ENCODE peak calls at places on chromosomes 12 and 14, in nine cellular contexts. One of them, this sample, is unnamed.

GRCh38 chr12:12107678-12108077 is 36.9 kb downstream of the BCL2L14 start:
- DNase-seq in heart left ventricle: no peak
- DNase-seq in GM13977: no peak
- DNase-seq in PC-3: no peak
- DNase-seq in thoracic aorta: no peak
- DNase-seq in mesothelial cell of epicardium: no peak
- DNase-seq in HFF-Myc: no peak
- DNase-seq in mammary epithelial cell: no peak
- DNase-seq in progenitor cell of endocrine pancreas: no peak
- DNase-seq in this sample: no peak

GRCh38 chr14:105439710-105440553 is 20.3 kb downstream of the MTA1 start:
- DNase-seq in mammary epithelial cell: peak; percentile 29
- DNase-seq in mesothelial cell of epicardium: no peak
- DNase-seq in thoracic aorta: no peak
- DNase-seq in PC-3: no peak
- DNase-seq in GM13977: no peak
- DNase-seq in HFF-Myc: no peak
- DNase-seq in progenitor cell of endocrine pancreas: no peak
- DNase-seq in heart left ventricle: no peak
- DNase-seq in this sample: no peak

GRCh38 chr12:79858518-79858917 is 76.4 kb downstream of the PPP1R12A start:
- DNase-seq in GM13977: no peak
- DNase-seq in PC-3: no peak
- DNase-seq in mammary epithelial cell: no peak
- DNase-seq in progenitor cell of endocrine pancreas: no peak
- DNase-seq in heart left ventricle: no peak
- DNase-seq in HFF-Myc: no peak
- DNase-seq in mesothelial cell of epicardium: no peak
- DNase-seq in thoracic aorta: no peak
- DNase-seq in this sample: peak; percentile 19

GRCh38 chr12:64580681-64581080 is 29.6 kb upstream of the RASSF3 start:
- DNase-seq in mesothelial cell of epicardium: no peak
- DNase-seq in thoracic aorta: no peak
- DNase-seq in HFF-Myc: no peak
- DNase-seq in heart left ventricle: no peak
- DNase-seq in mammary epithelial cell: no peak
- DNase-seq in progenitor cell of endocrine pancreas: no peak
- DNase-seq in GM13977: no peak
- DNase-seq in PC-3: no peak
- DNase-seq in this sample: no peak

GRCh38 chr12:102406033-102406584 is 74.3 kb downstream of the IGF1 start:
- DNase-seq in PC-3: no peak
- DNase-seq in GM13977: no peak
- DNase-seq in mammary epithelial cell: peak; percentile 66
- DNase-seq in thoracic aorta: no peak
- DNase-seq in HFF-Myc: peak; percentile 40
- DNase-seq in progenitor cell of endocrine pancreas: no peak
- DNase-seq in mesothelial cell of epicardium: no peak
- DNase-seq in heart left ventricle: peak; percentile 43
- DNase-seq in this sample: no peak

GRCh38 chr14:51474854-51475253 is 176.9 kb upstream of the FRMD6 start:
- DNase-seq in PC-3: no peak
- DNase-seq in mesothelial cell of epicardium: no peak
- DNase-seq in HFF-Myc: no peak
- DNase-seq in heart left ventricle: no peak
- DNase-seq in GM13977: no peak
- DNase-seq in progenitor cell of endocrine pancreas: no peak
- DNase-seq in thoracic aorta: no peak
- DNase-seq in mammary epithelial cell: no peak
- DNase-seq in this sample: no peak

GRCh38 chr14:97878727-97879126 is 1081.5 kb downstream of the VRK1 start:
- DNase-seq in progenitor cell of endocrine pancreas: no peak
- DNase-seq in HFF-Myc: no peak
- DNase-seq in GM13977: no peak
- DNase-seq in PC-3: peak; percentile 49
- DNase-seq in thoracic aorta: no peak
- DNase-seq in mammary epithelial cell: no peak
- DNase-seq in mesothelial cell of epicardium: no peak
- DNase-seq in heart left ventricle: peak; percentile 34
- DNase-seq in this sample: no peak

GRCh38 chr12:47824629-47825028 is 4.9 kb upstream of the HDAC7 start:
- DNase-seq in mesothelial cell of epicardium: no peak
- DNase-seq in thoracic aorta: no peak
- DNase-seq in mammary epithelial cell: no peak
- DNase-seq in progenitor cell of endocrine pancreas: no peak
- DNase-seq in PC-3: no peak
- DNase-seq in heart left ventricle: no peak
- DNase-seq in HFF-Myc: no peak
- DNase-seq in GM13977: no peak
- DNase-seq in this sample: no peak

GRCh38 chr14:75277000-75277795 is 1.4 kb upstream of the FOS start:
- DNase-seq in thoracic aorta: peak; percentile 85
- DNase-seq in HFF-Myc: no peak
- DNase-seq in mammary epithelial cell: peak; percentile 88
- DNase-seq in GM13977: peak; percentile 81
- DNase-seq in mesothelial cell of epicardium: peak; percentile 74
- DNase-seq in progenitor cell of endocrine pancreas: peak; percentile 52
- DNase-seq in PC-3: peak; percentile 74
- DNase-seq in heart left ventricle: peak; percentile 95
- DNase-seq in this sample: peak; percentile 92

GRCh38 chr12:95624544-95624943 is 73.3 kb upstream of the USP44 start:
- DNase-seq in HFF-Myc: no peak
- DNase-seq in PC-3: no peak
- DNase-seq in mesothelial cell of epicardium: no peak
- DNase-seq in GM13977: no peak
- DNase-seq in heart left ventricle: no peak
- DNase-seq in progenitor cell of endocrine pancreas: no peak
- DNase-seq in thoracic aorta: no peak
- DNase-seq in mammary epithelial cell: peak; percentile 42
- DNase-seq in this sample: no peak

GRCh38 chr12:47082963-47083621 is 3.3 kb upstream of the AMIGO2 start:
- DNase-seq in GM13977: no peak
- DNase-seq in heart left ventricle: no peak
- DNase-seq in HFF-Myc: peak; percentile 69
- DNase-seq in progenitor cell of endocrine pancreas: no peak
- DNase-seq in mesothelial cell of epicardium: no peak
- DNase-seq in mammary epithelial cell: peak; percentile 92
- DNase-seq in thoracic aorta: no peak
- DNase-seq in PC-3: peak; percentile 96
- DNase-seq in this sample: peak; percentile 95

GRCh38 chr12:122942609-122943008 is 23.7 kb downstream of the ABCB9 start:
- DNase-seq in HFF-Myc: no peak
- DNase-seq in thoracic aorta: no peak
- DNase-seq in progenitor cell of endocrine pancreas: no peak
- DNase-seq in heart left ventricle: no peak
- DNase-seq in GM13977: no peak
- DNase-seq in mammary epithelial cell: no peak
- DNase-seq in PC-3: no peak
- DNase-seq in mesothelial cell of epicardium: no peak
- DNase-seq in this sample: peak; percentile 5

GRCh38 chr12:27305673-27306504 is 26.7 kb upstream of the BMAL2 start:
- DNase-seq in mesothelial cell of epicardium: no peak
- DNase-seq in mammary epithelial cell: no peak
- DNase-seq in HFF-Myc: no peak
- DNase-seq in GM13977: peak; percentile 17
- DNase-seq in thoracic aorta: no peak
- DNase-seq in heart left ventricle: no peak
- DNase-seq in PC-3: peak; percentile 84
- DNase-seq in progenitor cell of endocrine pancreas: no peak
- DNase-seq in this sample: peak; percentile 22

GRCh38 chr12:109842021-109842420 is 8.8 kb upstream of the TRPV4 start:
- DNase-seq in PC-3: no peak
- DNase-seq in mesothelial cell of epicardium: no peak
- DNase-seq in progenitor cell of endocrine pancreas: no peak
- DNase-seq in heart left ventricle: no peak
- DNase-seq in thoracic aorta: no peak
- DNase-seq in HFF-Myc: no peak
- DNase-seq in GM13977: no peak
- DNase-seq in mammary epithelial cell: no peak
- DNase-seq in this sample: no peak
- TF ChIP-seq CTCF in PC-3: no peak
- TF ChIP-seq CTCF in mesothelial cell of epicardium: no peak
- TF ChIP-seq CTCF in progenitor cell of endocrine pancreas: no peak
- TF ChIP-seq CTCF in heart left ventricle: no peak
- TF ChIP-seq CTCF in thoracic aorta: no peak
- TF ChIP-seq CTCF in HFF-Myc: no peak
- TF ChIP-seq CTCF in GM13977: no peak
- TF ChIP-seq CTCF in mammary epithelial cell: no peak
- TF ChIP-seq CTCF in this sample: peak; percentile 26

GRCh38 chr14:102159841-102160240 is 20.1 kb downstream of the WDR20 start:
- DNase-seq in thoracic aorta: no peak
- DNase-seq in GM13977: no peak
- DNase-seq in PC-3: no peak
- DNase-seq in mammary epithelial cell: no peak
- DNase-seq in heart left ventricle: no peak
- DNase-seq in progenitor cell of endocrine pancreas: no peak
- DNase-seq in HFF-Myc: no peak
- DNase-seq in mesothelial cell of epicardium: no peak
- DNase-seq in this sample: no peak

GRCh38 chr14:102155150-102155549 is 15.5 kb downstream of the WDR20 start:
- DNase-seq in thoracic aorta: no peak
- DNase-seq in HFF-Myc: no peak
- DNase-seq in progenitor cell of endocrine pancreas: no peak
- DNase-seq in mammary epithelial cell: no peak
- DNase-seq in PC-3: no peak
- DNase-seq in heart left ventricle: no peak
- DNase-seq in mesothelial cell of epicardium: no peak
- DNase-seq in GM13977: no peak
- DNase-seq in this sample: peak; percentile 19

GRCh38 chr14:102154121-102154520 is 14.4 kb downstream of the WDR20 start:
- DNase-seq in heart left ventricle: no peak
- DNase-seq in mammary epithelial cell: no peak
- DNase-seq in progenitor cell of endocrine pancreas: no peak
- DNase-seq in HFF-Myc: no peak
- DNase-seq in PC-3: no peak
- DNase-seq in GM13977: no peak
- DNase-seq in thoracic aorta: no peak
- DNase-seq in mesothelial cell of epicardium: no peak
- DNase-seq in this sample: no peak

GRCh38 chr14:102158797-102159196 is 19.1 kb downstream of the WDR20 start:
- DNase-seq in PC-3: no peak
- DNase-seq in progenitor cell of endocrine pancreas: no peak
- DNase-seq in mammary epithelial cell: no peak
- DNase-seq in thoracic aorta: no peak
- DNase-seq in mesothelial cell of epicardium: no peak
- DNase-seq in GM13977: no peak
- DNase-seq in HFF-Myc: no peak
- DNase-seq in heart left ventricle: no peak
- DNase-seq in this sample: no peak

DNA sequence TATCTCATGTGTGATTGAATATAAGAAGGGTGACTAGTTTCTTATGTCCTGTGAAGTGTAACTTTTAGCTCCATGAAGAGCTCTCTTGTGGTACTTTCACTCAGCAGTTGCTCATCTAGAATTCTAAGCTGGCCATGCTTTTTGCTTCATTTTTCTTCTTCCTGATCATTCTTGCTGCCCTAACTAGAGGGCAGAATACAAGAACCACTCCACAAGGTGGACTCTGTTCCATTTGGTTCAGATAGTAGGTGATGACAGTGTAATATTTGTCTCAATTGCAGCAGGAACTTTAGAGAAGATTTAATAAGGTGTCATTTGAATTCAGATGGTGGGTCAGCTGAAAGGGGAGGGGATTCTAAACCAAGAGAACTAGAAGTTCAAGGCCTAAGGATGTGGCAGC is 17.6 kb downstream of the WDR20 start:
- DNase-seq in GM13977: no peak
- DNase-seq in progenitor cell of endocrine pancreas: no peak
- DNase-seq in thoracic aorta: no peak
- DNase-seq in HFF-Myc: no peak
- DNase-seq in mammary epithelial cell: no peak
- DNase-seq in mesothelial cell of epicardium: no peak
- DNase-seq in PC-3: no peak
- DNase-seq in heart left ventricle: no peak
- DNase-seq in this sample: no peak
- TF ChIP-seq CTCF in GM13977: no peak
- TF ChIP-seq CTCF in progenitor cell of endocrine pancreas: no peak
- TF ChIP-seq CTCF in thoracic aorta: no peak
- TF ChIP-seq CTCF in HFF-Myc: no peak
- TF ChIP-seq CTCF in mammary epithelial cell: no peak
- TF ChIP-seq CTCF in mesothelial cell of epicardium: no peak
- TF ChIP-seq CTCF in PC-3: no peak
- TF ChIP-seq CTCF in heart left ventricle: no peak
- TF ChIP-seq CTCF in this sample: no peak

GRCh38 chr14:22106700-22107697 is 433.4 kb upstream of the OR4E1 start:
- DNase-seq in thoracic aorta: no peak
- DNase-seq in HFF-Myc: no peak
- DNase-seq in mammary epithelial cell: peak; percentile 87
- DNase-seq in mesothelial cell of epicardium: no peak
- DNase-seq in heart left ventricle: no peak
- DNase-seq in progenitor cell of endocrine pancreas: no peak
- DNase-seq in PC-3: no peak
- DNase-seq in GM13977: no peak
- DNase-seq in this sample: no peak
- TF ChIP-seq CTCF in thoracic aorta: no peak
- TF ChIP-seq CTCF in HFF-Myc: no peak
- TF ChIP-seq CTCF in mammary epithelial cell: peak; percentile 11
- TF ChIP-seq CTCF in mesothelial cell of epicardium: no peak
- TF ChIP-seq CTCF in heart left ventricle: no peak
- TF ChIP-seq CTCF in progenitor cell of endocrine pancreas: peak; percentile 23
- TF ChIP-seq CTCF in PC-3: no peak
- TF ChIP-seq CTCF in GM13977: no peak
- TF ChIP-seq CTCF in this sample: no peak

DNA sequence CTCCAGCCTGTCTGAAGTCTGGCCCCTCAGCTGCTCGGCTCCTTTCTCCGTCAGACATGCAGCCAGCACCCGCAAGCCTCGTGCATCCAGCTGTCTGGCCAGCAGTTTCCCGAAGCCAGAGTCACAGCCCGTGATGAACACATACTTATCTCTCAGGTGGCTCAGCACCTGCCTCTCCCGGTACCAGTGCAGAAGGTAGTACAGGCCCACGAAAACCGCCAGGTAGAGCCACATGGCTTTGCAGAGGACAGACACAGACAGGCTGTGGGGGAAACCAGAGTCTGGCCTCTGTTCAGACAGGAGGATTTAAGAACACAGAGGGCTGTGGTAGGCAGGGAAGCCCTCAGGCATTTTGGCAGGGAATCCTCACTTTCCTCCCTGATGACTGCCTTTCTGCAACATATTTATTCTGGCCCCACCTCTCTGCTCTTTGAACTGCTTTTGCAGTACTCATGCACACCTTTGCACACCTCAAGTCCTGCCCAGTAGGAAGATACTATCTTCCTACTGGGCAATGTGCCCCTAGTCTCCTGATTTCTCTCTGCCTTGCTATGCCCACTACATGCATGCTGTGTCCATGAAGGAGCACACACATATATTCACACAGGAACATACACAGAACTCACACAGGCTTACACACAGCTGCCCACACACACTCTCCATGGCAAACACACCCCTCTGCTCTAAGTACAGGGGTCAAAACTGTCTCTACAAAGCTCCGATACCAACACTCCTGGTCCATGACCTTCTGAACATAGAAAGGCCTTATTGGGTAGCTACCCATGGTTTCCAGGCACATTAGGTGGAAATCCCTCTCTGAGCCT is at the start of gene RDH16:
- DNase-seq in PC-3: peak; percentile 90
- DNase-seq in mammary epithelial cell: peak; percentile 86
- DNase-seq in HFF-Myc: no peak
- DNase-seq in heart left ventricle: no peak
- DNase-seq in GM13977: no peak
- DNase-seq in thoracic aorta: no peak
- DNase-seq in mesothelial cell of epicardium: no peak
- DNase-seq in progenitor cell of endocrine pancreas: no peak
- DNase-seq in this sample: no peak
- TF ChIP-seq CTCF in PC-3: no peak
- TF ChIP-seq CTCF in mammary epithelial cell: no peak
- TF ChIP-seq CTCF in HFF-Myc: no peak
- TF ChIP-seq CTCF in heart left ventricle: no peak
- TF ChIP-seq CTCF in GM13977: no peak
- TF ChIP-seq CTCF in thoracic aorta: no peak
- TF ChIP-seq CTCF in mesothelial cell of epicardium: no peak
- TF ChIP-seq CTCF in progenitor cell of endocrine pancreas: no peak
- TF ChIP-seq CTCF in this sample: no peak